ENCODE peak calls at places on chromosomes 5 and 9, in four cellular contexts. O is vagina, C is left ventricle myocardium inferior, B is A549. U is an unnamed sample.
A peak's percentile ranks its signal among the peaks of the same experiment; 100 is the strongest.

GRCh38 chr5:64417390-64417789 is 88.4 kb upstream of the RGS7BP start:
- DNase-seq in C (no peak), B (peak; percentile 1), O (no peak), U (no peak)

GRCh38 chr9:106468431-106468830 is 394.5 kb upstream of the ZNF462 start:
- DNase-seq in C (no peak), B (no peak), O (no peak), U (no peak)

GRCh38 chr9:123401879-123402513 is 46.0 kb downstream of the CRB2 start:
- DNase-seq in B (peak; percentile 52), C (no peak), O (no peak), U (no peak)

GRCh38 chr5:128736567-128736966 is 198.5 kb upstream of the FBN2 start:
- DNase-seq in C (peak; percentile 18), B (peak; percentile 12), O (no peak), U (no peak)

GRCh38 chr5:37641933-37642332 is 197.9 kb downstream of the GDNF start:
- DNase-seq in O (no peak), C (no peak), B (no peak), U (no peak)

GRCh38 chr9:107351382-107352045 is 68.4 kb downstream of the RAD23B start:
- DNase-seq in B (no peak), O (no peak), C (no peak), U (no peak)

GRCh38 chr9:96209407-96210031 is 92.5 kb downstream of the HSD17B3 start:
- DNase-seq in C (no peak), B (peak; percentile 71), O (peak; percentile 79), U (no peak)

GRCh38 chr9:111038336-111039202 is at the start of gene LPAR1:
- DNase-seq in B (peak; percentile 65), O (no peak), C (peak; percentile 69), U (peak; percentile 71)

GRCh38 chr5:15790446-15791005 is 290.5 kb downstream of the FBXL7 start:
- DNase-seq in C (no peak), O (no peak), B (no peak), U (no peak)

GRCh38 chr9:4933177-4933576 is 51.9 kb upstream of the JAK2 start:
- DNase-seq in O (no peak), C (peak; percentile 19), B (no peak), U (no peak)

GRCh38 chr5:113221294-113222176 is 213.3 kb downstream of the TSSK1B start:
- DNase-seq in B (no peak), C (no peak), O (peak; percentile 58), U (no peak)

GRCh38 chr5:101390317-101390908 is 487.3 kb upstream of the ST8SIA4 start:
- DNase-seq in O (no peak), C (no peak), B (peak; percentile 80), U (no peak)

GRCh38 chr5:32639943-32640342 is 54.6 kb downstream of the SUB1 start:
- DNase-seq in C (no peak), B (peak; percentile 55), O (peak; percentile 34), U (no peak)

GRCh38 chr9:87529666-87530065 is 32.0 kb downstream of the DAPK1 start:
- DNase-seq in C (no peak), O (no peak), B (no peak), U (no peak)

GRCh38 chr5:115417076-115417475 is 120.6 kb upstream of the CCDC112 start:
- DNase-seq in B (no peak), O (no peak), C (no peak), U (no peak)

GRCh38 chr5:171392585-171393159 is 5.0 kb downstream of the NPM1 start:
- DNase-seq in B (no peak), C (no peak), O (no peak), U (no peak)
- H3K4me3 ChIP-seq in B (peak overlapping the region; percentile 3), C (no peak overlapping the region), O (no peak overlapping the region), U (no peak overlapping the region)

GRCh38 chr9:93585695-93586094 is 9.3 kb downstream of the PHF2 start:
- DNase-seq in O (no peak), B (no peak), C (no peak), U (no peak)
- H3K4me1 ChIP-seq in O (peaks cover 59% of the 10 kb centered on the region), B (no peaks in the 10 kb centered on the region), C (peaks cover 85% of the 10 kb centered on the region), U (peaks cover 60% of the 10 kb centered on the region)

DNA sequence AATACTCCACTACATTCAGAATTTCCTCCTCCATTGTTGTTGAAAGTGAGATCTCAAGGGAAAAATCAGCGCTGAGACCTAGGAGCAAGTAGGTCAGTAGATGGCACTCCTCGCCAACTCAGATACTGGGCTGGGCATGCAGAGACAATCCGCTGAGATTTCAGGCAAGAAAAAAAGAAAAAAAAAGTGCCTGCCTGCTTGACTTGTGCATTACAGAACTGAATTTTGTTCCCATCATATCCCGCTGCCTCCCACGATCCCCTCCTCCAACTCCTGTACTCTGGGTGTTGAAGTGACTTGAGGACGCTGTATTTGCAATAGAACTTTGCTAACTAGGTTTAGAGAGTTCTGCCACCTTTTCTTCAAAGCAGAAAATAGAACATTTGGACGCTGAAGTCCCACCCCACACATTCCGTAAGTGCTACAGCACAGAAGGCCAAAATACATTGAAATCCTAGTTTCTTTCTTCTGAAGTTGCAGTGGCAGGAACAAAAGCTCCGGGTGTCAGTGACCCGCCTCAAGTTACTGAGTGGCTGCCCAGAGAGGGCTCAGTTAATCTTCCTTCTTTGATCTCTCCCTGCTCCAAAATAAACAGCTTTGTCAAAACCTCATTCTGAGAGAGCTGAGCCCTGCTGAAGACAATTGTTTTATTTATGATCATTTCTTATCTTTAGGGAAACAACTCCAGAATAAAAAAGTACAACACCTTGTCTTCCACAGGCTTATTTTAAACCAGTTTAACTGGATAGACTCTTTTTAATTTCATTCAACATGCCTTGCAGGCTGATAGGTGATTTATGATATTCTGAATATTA is 265.7 kb downstream of the MLLT3 start:
- DNase-seq in B (peak; percentile 83), O (no peak), C (peak; percentile 35), U (peak; percentile 73)
- TF ChIP-seq CTCF in B (peak; percentile 94), O (peak; percentile 46), C (peak; percentile 82), U (peak; percentile 65)

GRCh38 chr5:1666221-1666620 is 133.4 kb downstream of the MRPL36 start:
- DNase-seq in O (no peak), B (no peak), C (no peak), U (no peak)

GRCh38 chr5:1668141-1668721 is 131.4 kb downstream of the MRPL36 start:
- DNase-seq in B (no peak), O (peak; percentile 75), C (no peak), U (peak; percentile 22)

GRCh38 chr5:1665803-1666202 is 133.8 kb downstream of the MRPL36 start:
- DNase-seq in O (peak; percentile 79), C (no peak), B (no peak), U (peak; percentile 18)

GRCh38 chr5:1667648-1668140 is 131.9 kb downstream of the MRPL36 start:
- DNase-seq in C (no peak), B (no peak), O (no peak), U (no peak)

DNA sequence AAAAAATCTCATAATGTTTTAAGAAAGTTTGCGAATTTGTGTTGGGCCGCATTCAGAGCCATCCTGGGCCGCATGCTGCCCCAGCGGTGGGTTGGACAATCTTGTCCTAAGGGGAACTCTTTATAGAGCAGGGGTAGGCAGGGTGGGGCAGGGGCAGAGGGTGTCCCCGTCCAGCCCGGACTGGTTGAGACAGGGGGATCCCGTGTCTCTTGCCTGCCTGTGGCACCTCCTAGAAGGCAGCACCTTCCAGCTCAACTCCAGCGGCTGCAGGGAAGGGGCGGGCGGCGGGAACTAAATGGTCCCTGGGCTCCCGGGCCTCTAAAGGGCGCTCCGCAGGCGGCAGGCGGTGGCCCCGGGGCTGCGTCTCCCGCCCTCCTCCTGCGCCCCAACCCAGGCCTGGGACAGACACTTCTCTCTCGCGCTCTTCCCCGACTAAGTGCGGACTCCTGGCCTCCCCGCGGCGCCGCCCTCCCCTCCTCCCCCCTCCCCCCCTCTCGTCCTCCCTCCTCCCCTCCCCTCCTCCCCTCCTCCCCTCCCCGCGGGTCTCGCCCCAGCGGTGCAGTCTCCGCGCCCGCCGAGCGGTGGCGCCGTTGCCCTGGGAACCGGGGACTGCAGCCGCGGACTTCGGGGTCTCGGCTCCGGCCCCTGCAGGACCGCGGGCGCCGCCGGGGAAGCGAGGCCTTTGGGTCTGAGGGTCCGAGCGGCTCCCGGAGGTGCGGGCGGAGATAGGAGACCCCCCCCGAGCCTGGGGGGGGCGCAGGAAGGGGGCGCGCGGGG is 132.6 kb downstream of the MRPL36 start:
- DNase-seq in B (peak; percentile 33), O (no peak), C (no peak), U (no peak)
- H3K4me3 ChIP-seq in B (peak overlapping the region; percentile 41), O (peak overlapping the region; percentile 41), C (peak overlapping the region; percentile 55), U (peak overlapping the region; percentile 30)

GRCh38 chr5:17256171-17256570 is 38.7 kb downstream of the BASP1 start:
- DNase-seq in O (no peak), B (no peak), C (no peak), U (no peak)
- H3K4me1 ChIP-seq in O (peaks cover 12% of the 10 kb centered on the region), B (peaks cover 98% of the 10 kb centered on the region), C (no peaks in the 10 kb centered on the region), U (no peaks in the 10 kb centered on the region)

DNA sequence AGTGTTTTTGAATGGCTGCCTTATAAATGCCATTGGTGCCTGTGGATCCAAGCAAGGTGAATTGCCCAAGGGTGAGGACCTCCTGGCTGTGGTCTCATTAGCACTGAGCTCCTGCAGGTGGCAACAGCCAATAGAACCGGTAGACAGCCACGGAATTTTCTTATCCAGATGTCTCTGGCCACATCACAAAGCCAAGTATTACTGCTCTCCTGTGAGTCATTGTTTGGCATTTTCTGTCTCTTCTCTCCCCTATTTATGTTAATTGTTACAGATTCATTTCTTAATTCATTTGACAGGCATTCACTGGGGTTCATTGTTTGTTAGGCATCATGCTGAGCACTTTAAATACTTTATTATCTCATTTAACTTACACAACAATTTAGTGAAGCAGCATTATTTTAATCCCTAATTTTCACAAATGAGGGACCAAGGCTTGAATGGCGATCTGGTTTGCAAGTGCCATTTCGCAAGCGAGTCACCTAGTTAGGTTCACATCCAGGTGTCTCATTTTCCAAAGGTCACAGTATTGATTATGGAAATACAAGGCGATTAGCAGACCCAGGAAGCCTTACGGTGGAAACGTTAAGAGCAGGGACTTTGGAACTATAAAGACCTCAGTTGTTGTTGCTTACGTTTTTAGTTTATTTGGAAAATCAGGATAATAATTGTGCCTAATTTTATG is 58.2 kb upstream of the DPYSL3 start:
- DNase-seq in O (no peak), C (no peak), B (peak; percentile 11), U (no peak)
- TF ChIP-seq CTCF in O (no peak), C (no peak), B (no peak), U (no peak)

GRCh38 chr5:131379071-131379538 is 115.3 kb downstream of the CDC42SE2 start:
- DNase-seq in O (no peak), B (peak; percentile 23), C (no peak), U (no peak)

GRCh38 chr5:131379723-131380122 is 115.9 kb downstream of the CDC42SE2 start:
- DNase-seq in C (no peak), B (peak; percentile 83), O (no peak), U (no peak)

GRCh38 chr5:131373265-131373664 is 109.4 kb downstream of the CDC42SE2 start:
- DNase-seq in C (no peak), O (no peak), B (no peak), U (no peak)

GRCh38 chr5:131377785-131378325 is 114.0 kb downstream of the CDC42SE2 start:
- DNase-seq in C (no peak), B (no peak), O (no peak), U (no peak)

GRCh38 chr5:131375351-131375750 is 111.5 kb downstream of the CDC42SE2 start:
- DNase-seq in B (no peak), C (no peak), O (no peak), U (no peak)
- H3K4me3 ChIP-seq in B (no peak overlapping the region), C (no peak overlapping the region), O (no peak overlapping the region), U (no peak overlapping the region)

GRCh38 chr9:133910855-133911514 is 81.1 kb downstream of the VAV2 start:
- DNase-seq in C (no peak), O (no peak), B (no peak), U (no peak)
- H3K4me1 ChIP-seq in C (peaks cover 10% of the 10 kb centered on the region), O (peaks cover 9% of the 10 kb centered on the region), B (no peaks in the 10 kb centered on the region), U (no peaks in the 10 kb centered on the region)

U was measured in psoas muscle.